ENCODE peak calls at places on chromosome 11, in nine cellular contexts. N, B, D, L, U, V, I, P and Z are unnamed samples.

GRCh38 chr11:60221706-60222105 is 21.2 kb downstream of the MS4A4E start:
- DNase-seq in B (no peak), N (no peak), L (no peak), U (no peak), V (no peak), D (no peak), P (no peak), I (no peak), Z (no peak)

GRCh38 chr11:102924851-102925380 is 30.6 kb downstream of the MMP13 start:
- DNase-seq in L (no peak), U (no peak), V (no peak), B (peak; percentile 9), P (peak; percentile 37), D (no peak), I (no peak), N (no peak), Z (no peak)

GRCh38 chr11:101348786-101349185 is 219.2 kb upstream of the PGR start:
- DNase-seq in I (no peak), V (no peak), U (no peak), B (no peak), L (no peak), P (no peak), D (no peak), N (no peak), Z (no peak)

GRCh38 chr11:84437129-84438123 is 1151.3 kb upstream of the CCDC90B start:
- DNase-seq in P (peak; percentile 7), I (no peak), N (no peak), L (no peak), B (peak; percentile 6), V (peak; percentile 23), D (no peak), U (no peak), Z (no peak)

GRCh38 chr11:25691959-25692358 is 640.0 kb upstream of the ANO3 start:
- DNase-seq in N (no peak), U (no peak), B (no peak), L (no peak), I (no peak), D (no peak), P (no peak), V (no peak), Z (no peak)

GRCh38 chr11:128481135-128481534 is 106.2 kb downstream of the ETS1 start:
- DNase-seq in B (no peak), U (no peak), N (peak; percentile 93), V (no peak), L (no peak), D (no peak), I (no peak), P (no peak), Z (no peak)

GRCh38 chr11:92122561-92122960 is 102.1 kb upstream of the FAT3 start:
- DNase-seq in N (no peak), D (no peak), U (no peak), B (no peak), L (no peak), V (no peak), P (no peak), I (no peak), Z (no peak)

GRCh38 chr11:57438345-57439280 is 11.7 kb upstream of the SLC43A3 start:
- DNase-seq in D (no peak), V (no peak), N (no peak), I (no peak), U (no peak), L (no peak), B (no peak), P (no peak), Z (no peak)

GRCh38 chr11:76008474-76008873 is 193.5 kb downstream of the UVRAG start:
- DNase-seq in U (no peak), D (peak; percentile 34), I (no peak), P (no peak), N (peak; percentile 84), B (no peak), L (no peak), V (no peak), Z (no peak)

GRCh38 chr11:22903782-22904181 is 43.5 kb upstream of the CCDC179 start:
- DNase-seq in I (no peak), N (no peak), U (no peak), B (no peak), L (no peak), P (no peak), V (no peak), D (no peak), Z (no peak)

GRCh38 chr11:28144808-28145207 is 36.6 kb downstream of the METTL15 start:
- DNase-seq in L (no peak), N (peak; percentile 12), U (no peak), D (no peak), I (no peak), B (no peak), P (no peak), V (no peak), Z (no peak)

GRCh38 chr11:126968915-126969314 is 31.7 kb downstream of the KIRREL3 start:
- DNase-seq in U (no peak), B (no peak), N (peak; percentile 6), L (no peak), P (no peak), I (no peak), D (no peak), V (no peak), Z (no peak)

GRCh38 chr11:9852465-9852864 is 188.6 kb downstream of the SWAP70 start:
- DNase-seq in U (no peak), L (no peak), P (no peak), V (no peak), N (no peak), D (peak; percentile 83), I (no peak), B (no peak), Z (no peak)

GRCh38 chr11:121841487-121842167 is 274.4 kb downstream of the BLID start:
- DNase-seq in P (no peak), N (peak; percentile 83), I (no peak), D (peak; percentile 79), U (no peak), L (no peak), V (no peak), B (no peak), Z (no peak)

GRCh38 chr11:124951341-124951740 is 2.7 kb upstream of the CCDC15 start:
- DNase-seq in B (no peak), L (no peak), I (no peak), U (no peak), N (no peak), D (no peak), V (no peak), P (no peak), Z (no peak)

GRCh38 chr11:124950606-124951330 is 3.2 kb upstream of the CCDC15 start:
- DNase-seq in V (no peak), L (no peak), I (no peak), B (no peak), D (no peak), N (no peak), P (no peak), U (no peak), Z (no peak)

GRCh38 chr11:124953753-124954624 is at the start of gene CCDC15:
- DNase-seq in U (peak; percentile 95), P (peak; percentile 98), D (peak; percentile 98), B (peak; percentile 97), V (peak; percentile 98), L (peak; percentile 95), N (peak; percentile 97), I (peak; percentile 95), Z (peak; percentile 88)
- TF ChIP-seq POLR2A in U (peak; percentile 94), P (peak; percentile 78), D (peak; percentile 93), B (peak; percentile 85), V (peak; percentile 78), L (peak; percentile 82), N (peak; percentile 90), I (peak; percentile 83), Z (peak; percentile 79)

DNA sequence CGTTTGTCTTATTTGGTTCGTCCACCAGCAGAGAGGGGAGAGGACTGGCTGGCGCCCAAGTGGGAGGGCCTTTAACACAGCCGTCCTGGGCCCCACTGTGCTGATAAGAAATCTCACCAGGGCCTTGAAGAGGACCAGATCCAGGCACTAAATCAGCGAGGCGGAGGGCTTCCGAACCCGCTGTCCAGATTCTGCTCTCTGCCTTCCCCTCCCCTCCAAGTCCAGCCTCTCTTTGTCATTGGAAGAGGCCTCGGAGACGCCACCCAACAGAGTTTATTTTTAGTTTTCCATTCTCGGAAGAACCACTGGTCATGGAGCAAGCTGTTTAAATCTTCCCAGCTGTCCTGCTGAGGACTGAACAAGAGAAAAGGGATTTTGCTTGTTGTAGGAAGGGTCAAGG is 9.3 kb upstream of the FXYD6 start:
- DNase-seq in P (peak; percentile 95), B (peak; percentile 49), L (peak; percentile 97), U (no peak), V (peak; percentile 86), N (no peak), I (peak; percentile 18), D (no peak), Z (no peak)
- TF ChIP-seq POLR2A in P (peak; percentile 32), B (no peak), L (peak; percentile 45), U (no peak), V (peak; percentile 48), N (no peak), I (no peak), D (no peak), Z (no peak)

GRCh38 chr11:2892215-2893020 is 6.8 kb upstream of the CDKN1C start:
- DNase-seq in V (peak; percentile 63), L (peak; percentile 60), U (peak; percentile 20), P (peak; percentile 31), B (peak; percentile 67), N (peak; percentile 50), D (peak; percentile 64), I (no peak), Z (no peak)
- TF ChIP-seq POLR2A in V (no peak), L (no peak), U (no peak), P (no peak), B (peak; percentile 14), N (peak; percentile 35), D (peak; percentile 79), I (no peak), Z (no peak)

GRCh38 chr11:911890-912219 is 1.2 kb upstream of the CHID1 start:
- DNase-seq in B (no peak), D (no peak), V (no peak), N (no peak), U (no peak), I (no peak), P (no peak), L (no peak), Z (no peak)

GRCh38 chr11:911031-911889 is 650 bp upstream of the CHID1 start:
- DNase-seq in V (peak; percentile 53), P (peak; percentile 77), B (peak; percentile 47), U (no peak), L (peak; percentile 58), N (peak; percentile 64), D (peak; percentile 51), I (no peak), Z (no peak)

GRCh38 chr11:910044-910588 is 494 bp downstream of the CHID1 start:
- DNase-seq in B (no peak), N (no peak), V (no peak), D (no peak), U (no peak), L (no peak), P (no peak), I (no peak), Z (no peak)

GRCh38 chr11:909406-909805 is 1.2 kb downstream of the CHID1 start:
- DNase-seq in V (no peak), B (no peak), I (no peak), N (no peak), U (no peak), D (no peak), P (no peak), L (no peak), Z (no peak)

DNA sequence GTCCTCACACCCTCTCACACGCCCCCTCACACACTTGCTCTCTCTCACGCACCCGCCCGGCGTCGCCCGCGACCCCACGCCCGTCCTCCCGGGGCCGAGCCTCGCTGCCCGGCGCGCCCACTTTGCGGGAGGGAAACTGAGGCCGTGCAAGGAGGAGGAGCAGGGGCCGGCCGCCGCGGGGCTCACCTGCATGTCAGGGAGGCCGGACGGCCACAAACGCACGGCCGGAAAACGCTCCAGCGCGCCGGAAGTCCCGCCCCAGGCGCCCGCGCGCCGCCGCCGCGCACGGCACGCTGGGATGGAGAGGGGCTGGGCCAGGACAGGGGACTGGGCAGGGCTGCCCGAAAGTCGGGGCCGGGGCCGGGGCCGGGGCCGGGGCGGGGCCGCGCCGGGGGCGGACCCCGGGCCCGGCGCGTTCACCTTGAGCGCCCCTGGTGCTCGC is at the start of gene CHID1:
- DNase-seq in I (peak; percentile 83), V (peak; percentile 89), D (peak; percentile 81), B (peak; percentile 91), N (peak; percentile 67), P (peak; percentile 85), U (peak; percentile 67), L (peak; percentile 91), Z (no peak)
- TF ChIP-seq POLR2A in I (peak; percentile 19), V (peak; percentile 59), D (peak; percentile 78), B (peak; percentile 7), N (no peak), P (no peak), U (peak; percentile 49), L (no peak), Z (peak; percentile 45)